ENCODE peak calls at places on chromosomes 2 and 18, in five cellular contexts. B is NCI-H345, K is AG09309, Z is SIG-M5, F is memory B cell. U is an unnamed sample.

GRCh38 chr18:62663731-62664336 is 51.5 kb upstream of the PHLPP1 start:
- DNase-seq in Z (no peak), B (peak; percentile 17), F (no peak), K (peak; percentile 21), U (no peak)

GRCh38 chr2:30480703-30481322 is 33.8 kb downstream of the LCLAT1 start:
- DNase-seq in B (no peak), F (no peak), K (no peak), Z (no peak), U (no peak)

GRCh38 chr2:31002510-31002909 is 135.7 kb downstream of the GALNT14 start:
- DNase-seq in Z (no peak), K (no peak), F (no peak), B (no peak), U (peak; percentile 11)

GRCh38 chr2:10265328-10266132 is 37.2 kb upstream of the HPCAL1 start:
- DNase-seq in F (no peak), Z (no peak), B (no peak), K (no peak), U (no peak)

GRCh38 chr2:140882671-140883620 is 1247.9 kb downstream of the LRP1B start:
- DNase-seq in B (no peak), Z (no peak), K (no peak), F (no peak), U (no peak)

GRCh38 chr2:231069379-231070054 is 12.8 kb downstream of the PSMD1 start:
- DNase-seq in Z (no peak), B (no peak), K (peak; percentile 17), F (no peak), U (no peak)

GRCh38 chr18:45109271-45109670 is 428.6 kb downstream of the SETBP1 start:
- DNase-seq in B (no peak), Z (no peak), F (no peak), K (no peak), U (no peak)

GRCh38 chr2:127100261-127101047 is 6.5 kb downstream of the BIN1 start:
- DNase-seq in K (no peak), B (no peak), F (no peak), Z (no peak), U (no peak)

GRCh38 chr2:40097691-40098376 is 318.8 kb upstream of the THUMPD2 start:
- DNase-seq in K (peak; percentile 63), F (no peak), Z (no peak), B (no peak), U (no peak)

GRCh38 chr2:37720533-37721218 is 49.2 kb upstream of the CDC42EP3 start:
- DNase-seq in K (peak; percentile 81), B (no peak), Z (no peak), F (no peak), U (no peak)

U was measured in NCI-H1694.